ENCODE peak calls at places on chromosomes 5 and 9, in five cellular contexts. One of them, this sample, is unnamed.

GRCh38 chr5:94470802-94471201 is 147.6 kb downstream of the KIAA0825 start:
- DNase-seq in natural killer cell: no peak
- DNase-seq in neural progenitor cell: no peak
- DNase-seq in cardiac muscle cell: no peak
- DNase-seq in progenitor cell of endocrine pancreas: no peak
- DNase-seq in this sample: no peak

GRCh38 chr9:111891910-111892499 is 4.6 kb upstream of the UGCG start:
- DNase-seq in natural killer cell: no peak
- DNase-seq in neural progenitor cell: no peak
- DNase-seq in cardiac muscle cell: no peak
- DNase-seq in progenitor cell of endocrine pancreas: no peak
- DNase-seq in this sample: no peak

GRCh38 chr5:151924564-151925395 is at the start of gene GLRA1:
- DNase-seq in natural killer cell: peak; percentile 32
- DNase-seq in neural progenitor cell: peak; percentile 93
- DNase-seq in cardiac muscle cell: peak; percentile 92
- DNase-seq in progenitor cell of endocrine pancreas: peak; percentile 68
- DNase-seq in this sample: peak; percentile 85

GRCh38 chr5:36982146-36982545 is 105.6 kb downstream of the NIPBL start:
- DNase-seq in natural killer cell: no peak
- DNase-seq in neural progenitor cell: no peak
- DNase-seq in cardiac muscle cell: no peak
- DNase-seq in progenitor cell of endocrine pancreas: no peak
- DNase-seq in this sample: no peak

GRCh38 chr5:127136908-127137307 is 63.6 kb upstream of the C5orf63 start:
- DNase-seq in natural killer cell: no peak
- DNase-seq in neural progenitor cell: no peak
- DNase-seq in cardiac muscle cell: no peak
- DNase-seq in progenitor cell of endocrine pancreas: no peak
- DNase-seq in this sample: no peak

GRCh38 chr9:88173378-88173999 is 35.2 kb upstream of the SPATA31C2 start:
- DNase-seq in natural killer cell: no peak
- DNase-seq in neural progenitor cell: peak; percentile 74
- DNase-seq in cardiac muscle cell: peak; percentile 75
- DNase-seq in progenitor cell of endocrine pancreas: no peak
- DNase-seq in this sample: no peak

GRCh38 chr9:551986-552930 is 289.2 kb upstream of the DMRT1 start:
- DNase-seq in natural killer cell: no peak
- DNase-seq in neural progenitor cell: no peak
- DNase-seq in cardiac muscle cell: no peak
- DNase-seq in progenitor cell of endocrine pancreas: no peak
- DNase-seq in this sample: no peak

GRCh38 chr5:129629581-129629980 is 118.3 kb upstream of the MINAR2 start:
- DNase-seq in natural killer cell: no peak
- DNase-seq in neural progenitor cell: no peak
- DNase-seq in cardiac muscle cell: no peak
- DNase-seq in progenitor cell of endocrine pancreas: no peak
- DNase-seq in this sample: no peak

GRCh38 chr9:69815313-69815712 is 5.3 kb upstream of the CFAP95 start:
- DNase-seq in natural killer cell: no peak
- DNase-seq in neural progenitor cell: no peak
- DNase-seq in cardiac muscle cell: no peak
- DNase-seq in progenitor cell of endocrine pancreas: no peak
- DNase-seq in this sample: no peak

GRCh38 chr9:74777136-74777879 is 110.4 kb downstream of the TRPM6 start:
- DNase-seq in natural killer cell: peak; percentile 49
- DNase-seq in neural progenitor cell: peak; percentile 84
- DNase-seq in cardiac muscle cell: peak; percentile 81
- DNase-seq in progenitor cell of endocrine pancreas: peak; percentile 42
- DNase-seq in this sample: no peak

GRCh38 chr9:135077497-135078200 is 9.8 kb upstream of the OLFM1 start:
- DNase-seq in natural killer cell: no peak
- DNase-seq in neural progenitor cell: peak; percentile 84
- DNase-seq in cardiac muscle cell: peak; percentile 84
- DNase-seq in progenitor cell of endocrine pancreas: peak; percentile 78
- DNase-seq in this sample: peak; percentile 84

GRCh38 chr5:17147225-17148120 is 70.0 kb upstream of the BASP1 start:
- DNase-seq in natural killer cell: no peak
- DNase-seq in neural progenitor cell: peak; percentile 16
- DNase-seq in cardiac muscle cell: no peak
- DNase-seq in progenitor cell of endocrine pancreas: no peak
- DNase-seq in this sample: no peak

GRCh38 chr5:16603701-16604100 is 13.1 kb downstream of the RETREG1 start:
- DNase-seq in natural killer cell: no peak
- DNase-seq in neural progenitor cell: no peak
- DNase-seq in cardiac muscle cell: no peak
- DNase-seq in progenitor cell of endocrine pancreas: no peak
- DNase-seq in this sample: no peak

GRCh38 chr5:10351199-10351881 is 2.2 kb upstream of the MARCHF6 start:
- DNase-seq in natural killer cell: no peak
- DNase-seq in neural progenitor cell: no peak
- DNase-seq in cardiac muscle cell: peak; percentile 67
- DNase-seq in progenitor cell of endocrine pancreas: no peak
- DNase-seq in this sample: no peak

GRCh38 chr5:139461698-139462097 is 845 bp downstream of the ECSCR start:
- DNase-seq in natural killer cell: no peak
- DNase-seq in neural progenitor cell: no peak
- DNase-seq in cardiac muscle cell: no peak
- DNase-seq in progenitor cell of endocrine pancreas: no peak
- DNase-seq in this sample: no peak

GRCh38 chr9:107481035-107481434 is 8.5 kb downstream of the KLF4 start:
- DNase-seq in natural killer cell: no peak
- DNase-seq in neural progenitor cell: no peak
- DNase-seq in cardiac muscle cell: no peak
- DNase-seq in progenitor cell of endocrine pancreas: no peak
- DNase-seq in this sample: no peak

GRCh38 chr5:136729901-136730355 is 364.6 kb upstream of the TRPC7 start:
- DNase-seq in natural killer cell: no peak
- DNase-seq in neural progenitor cell: no peak
- DNase-seq in cardiac muscle cell: no peak
- DNase-seq in progenitor cell of endocrine pancreas: no peak
- DNase-seq in this sample: no peak

GRCh38 chr5:36570268-36570667 is 36.1 kb upstream of the SLC1A3 start:
- DNase-seq in natural killer cell: no peak
- DNase-seq in neural progenitor cell: no peak
- DNase-seq in cardiac muscle cell: no peak
- DNase-seq in progenitor cell of endocrine pancreas: no peak
- DNase-seq in this sample: no peak

GRCh38 chr5:127153031-127153430 is 79.7 kb upstream of the C5orf63 start:
- DNase-seq in natural killer cell: no peak
- DNase-seq in neural progenitor cell: no peak
- DNase-seq in cardiac muscle cell: no peak
- DNase-seq in progenitor cell of endocrine pancreas: no peak
- DNase-seq in this sample: no peak

DNA sequence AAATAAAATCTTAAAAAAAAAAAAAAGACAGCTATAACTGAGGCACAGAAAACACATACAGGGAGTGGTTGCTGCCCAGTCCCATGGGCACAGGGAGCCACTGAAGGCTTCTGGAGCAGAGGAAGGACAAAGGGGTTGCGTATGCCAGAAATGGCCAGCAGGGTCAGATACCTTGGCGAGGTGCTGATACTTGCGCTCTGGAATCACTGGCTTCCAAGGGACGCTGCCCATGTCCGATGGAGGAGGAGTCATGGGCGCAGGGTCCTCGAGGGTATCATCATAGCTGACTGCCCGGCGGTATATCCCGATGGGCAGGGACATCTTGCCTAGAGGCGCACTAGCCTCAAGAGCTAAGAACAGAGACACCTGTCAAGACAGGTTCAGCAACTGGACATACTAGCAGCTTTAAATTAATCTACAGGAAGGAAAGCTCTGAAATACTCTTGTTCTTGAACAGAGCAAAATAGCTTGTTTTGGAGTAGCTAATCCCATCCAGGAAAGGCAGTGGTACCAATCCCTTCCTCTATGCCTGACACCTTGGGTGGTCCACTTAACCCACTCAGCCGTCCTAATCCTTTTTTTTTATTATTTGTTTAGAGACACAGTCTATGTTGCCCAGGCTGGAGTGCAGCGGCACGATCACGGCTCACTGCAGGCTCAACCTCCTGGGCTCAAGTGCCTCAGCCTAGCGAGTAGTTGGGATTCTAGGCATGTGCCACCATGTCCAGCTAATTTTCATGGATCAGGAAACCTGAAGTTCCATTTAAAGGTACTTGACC is 6.0 kb downstream of the KIAA1191 start:
- DNase-seq in natural killer cell: no peak
- DNase-seq in neural progenitor cell: peak; percentile 64
- DNase-seq in cardiac muscle cell: no peak
- DNase-seq in progenitor cell of endocrine pancreas: no peak
- DNase-seq in this sample: no peak
- TF ChIP-seq CTCF in natural killer cell: no peak
- TF ChIP-seq CTCF in neural progenitor cell: peak; percentile 34
- TF ChIP-seq CTCF in cardiac muscle cell: no peak
- TF ChIP-seq CTCF in progenitor cell of endocrine pancreas: peak; percentile 21
- TF ChIP-seq CTCF in this sample: no peak

GRCh38 chr5:133968057-133968993 is at the start of gene C5orf15:
- DNase-seq in natural killer cell: peak; percentile 86
- DNase-seq in neural progenitor cell: peak; percentile 97
- DNase-seq in cardiac muscle cell: peak; percentile 98
- DNase-seq in progenitor cell of endocrine pancreas: peak; percentile 78
- DNase-seq in this sample: peak; percentile 96
- TF ChIP-seq CTCF in natural killer cell: no peak
- TF ChIP-seq CTCF in neural progenitor cell: peak; percentile 17
- TF ChIP-seq CTCF in cardiac muscle cell: peak; percentile 18
- TF ChIP-seq CTCF in progenitor cell of endocrine pancreas: peak; percentile 24
- TF ChIP-seq CTCF in this sample: peak; percentile 30

GRCh38 chr5:97124335-97124734 is 18.1 kb downstream of the LIX1 start:
- DNase-seq in natural killer cell: no peak
- DNase-seq in neural progenitor cell: no peak
- DNase-seq in cardiac muscle cell: no peak
- DNase-seq in progenitor cell of endocrine pancreas: no peak
- DNase-seq in this sample: no peak

GRCh38 chr5:97121848-97122247 is 20.6 kb downstream of the LIX1 start:
- DNase-seq in natural killer cell: no peak
- DNase-seq in neural progenitor cell: no peak
- DNase-seq in cardiac muscle cell: no peak
- DNase-seq in progenitor cell of endocrine pancreas: no peak
- DNase-seq in this sample: no peak

GRCh38 chr5:97115932-97116331 is 26.5 kb downstream of the LIX1 start:
- DNase-seq in natural killer cell: no peak
- DNase-seq in neural progenitor cell: no peak
- DNase-seq in cardiac muscle cell: peak; percentile 95
- DNase-seq in progenitor cell of endocrine pancreas: no peak
- DNase-seq in this sample: no peak

GRCh38 chr5:97118623-97119022 is 23.8 kb downstream of the LIX1 start:
- DNase-seq in natural killer cell: no peak
- DNase-seq in neural progenitor cell: no peak
- DNase-seq in cardiac muscle cell: no peak
- DNase-seq in progenitor cell of endocrine pancreas: no peak
- DNase-seq in this sample: no peak
- TF ChIP-seq CTCF in natural killer cell: no peak
- TF ChIP-seq CTCF in neural progenitor cell: no peak
- TF ChIP-seq CTCF in cardiac muscle cell: no peak
- TF ChIP-seq CTCF in progenitor cell of endocrine pancreas: no peak
- TF ChIP-seq CTCF in this sample: no peak

GRCh38 chr9:1732670-1733069 is 282.5 kb upstream of the SMARCA2 start:
- DNase-seq in natural killer cell: no peak
- DNase-seq in neural progenitor cell: no peak
- DNase-seq in cardiac muscle cell: no peak
- DNase-seq in progenitor cell of endocrine pancreas: no peak
- DNase-seq in this sample: no peak

GRCh38 chr9:1729631-1730030 is 285.5 kb upstream of the SMARCA2 start:
- DNase-seq in natural killer cell: no peak
- DNase-seq in neural progenitor cell: no peak
- DNase-seq in cardiac muscle cell: no peak
- DNase-seq in progenitor cell of endocrine pancreas: no peak
- DNase-seq in this sample: no peak

GRCh38 chr9:1723616-1724015 is 291.5 kb upstream of the SMARCA2 start:
- DNase-seq in natural killer cell: no peak
- DNase-seq in neural progenitor cell: no peak
- DNase-seq in cardiac muscle cell: no peak
- DNase-seq in progenitor cell of endocrine pancreas: no peak
- DNase-seq in this sample: no peak

GRCh38 chr9:1722404-1722803 is 292.7 kb upstream of the SMARCA2 start:
- DNase-seq in natural killer cell: no peak
- DNase-seq in neural progenitor cell: no peak
- DNase-seq in cardiac muscle cell: no peak
- DNase-seq in progenitor cell of endocrine pancreas: no peak
- DNase-seq in this sample: no peak

GRCh38 chr9:1726993-1727759 is 288.0 kb upstream of the SMARCA2 start:
- DNase-seq in natural killer cell: no peak
- DNase-seq in neural progenitor cell: peak; percentile 42
- DNase-seq in cardiac muscle cell: no peak
- DNase-seq in progenitor cell of endocrine pancreas: no peak
- DNase-seq in this sample: no peak
- TF ChIP-seq CTCF in natural killer cell: no peak
- TF ChIP-seq CTCF in neural progenitor cell: peak; percentile 54
- TF ChIP-seq CTCF in cardiac muscle cell: no peak
- TF ChIP-seq CTCF in progenitor cell of endocrine pancreas: peak; percentile 42
- TF ChIP-seq CTCF in this sample: no peak

GRCh38 chr9:30065888-30066287 is 2318.6 kb upstream of the ACO1 start:
- DNase-seq in natural killer cell: no peak
- DNase-seq in neural progenitor cell: no peak
- DNase-seq in cardiac muscle cell: no peak
- DNase-seq in progenitor cell of endocrine pancreas: no peak
- DNase-seq in this sample: no peak
- TF ChIP-seq CTCF in natural killer cell: no peak
- TF ChIP-seq CTCF in neural progenitor cell: peak; percentile 15
- TF ChIP-seq CTCF in cardiac muscle cell: no peak
- TF ChIP-seq CTCF in progenitor cell of endocrine pancreas: peak; percentile 29
- TF ChIP-seq CTCF in this sample: no peak

DNA sequence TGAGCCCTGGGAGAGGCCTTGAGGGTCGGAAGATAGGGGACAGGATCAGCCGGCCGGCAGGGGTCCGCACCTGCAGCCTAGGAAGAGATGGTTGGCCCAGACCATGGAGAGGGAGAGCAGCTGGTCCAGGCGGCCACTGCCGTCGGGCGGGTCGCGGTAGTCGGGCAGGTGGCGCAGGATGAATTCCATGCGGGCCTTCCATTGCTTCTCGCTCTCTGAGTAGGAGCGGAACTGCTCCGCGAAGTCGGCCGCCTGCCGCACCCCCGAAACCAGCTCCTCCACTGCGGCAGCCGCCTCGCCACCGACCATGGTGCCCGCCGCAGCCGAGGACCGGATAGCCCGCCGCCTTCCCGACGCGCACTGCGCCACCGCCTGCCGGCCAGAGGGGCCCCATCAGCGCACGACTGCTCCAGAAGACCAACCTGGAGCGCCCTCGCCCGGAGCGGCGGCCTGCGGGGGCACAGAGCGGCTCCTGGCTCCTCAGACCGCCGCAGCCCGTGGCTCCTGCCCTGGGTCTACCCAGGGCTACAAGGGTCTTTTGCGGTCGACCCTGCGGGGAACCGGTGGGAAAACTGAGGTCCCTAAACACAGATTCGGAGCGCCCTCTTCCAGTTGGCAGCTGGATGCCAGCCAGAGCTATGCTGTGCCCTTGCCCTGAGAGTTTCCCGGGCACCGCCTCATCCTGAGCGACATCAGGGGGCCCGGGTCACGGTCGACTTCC is at the start of gene CDKN2AIPNL:
- DNase-seq in natural killer cell: peak; percentile 88
- DNase-seq in neural progenitor cell: peak; percentile 93
- DNase-seq in cardiac muscle cell: peak; percentile 93
- DNase-seq in progenitor cell of endocrine pancreas: peak; percentile 84
- DNase-seq in this sample: peak; percentile 96
- TF ChIP-seq CTCF in natural killer cell: peak; percentile 75
- TF ChIP-seq CTCF in neural progenitor cell: peak; percentile 72
- TF ChIP-seq CTCF in cardiac muscle cell: peak; percentile 70
- TF ChIP-seq CTCF in progenitor cell of endocrine pancreas: peak; percentile 71
- TF ChIP-seq CTCF in this sample: peak; percentile 75